ENCODE peak calls at places on chromosomes 1 and 21, in four cellular contexts. H, V, N and K are unnamed samples.

GRCh38 chr1:236685917-236686814 is at the start of gene ACTN2:
- DNase-seq in N (no peak), H (peak), V (peak), K (no peak)

GRCh38 chr1:16088351-16088911 is 15.0 kb upstream of the FAM131C start:
- DNase-seq in H (no peak), V (no peak), N (no peak), K (no peak)

GRCh38 chr1:167330601-167331293 is 110.1 kb downstream of the POU2F1 start:
- DNase-seq in N (peak), V (no peak), H (no peak), K (no peak)

GRCh38 chr1:180027949-180028445 is 73.4 kb downstream of the CEP350 start:
- DNase-seq in H (no peak), V (no peak), N (no peak), K (no peak)

GRCh38 chr1:233613252-233614172 is at the start of gene KCNK1:
- DNase-seq in N (no peak), H (peak), V (peak), K (no peak)

GRCh38 chr21:14826630-14827029 is 238.2 kb downstream of the NRIP1 start:
- DNase-seq in V (no peak), H (no peak), N (peak), K (no peak)

GRCh38 chr1:31689821-31690220 is 14.0 kb downstream of the COL16A1 start:
- DNase-seq in H (no peak), V (no peak), N (no peak), K (no peak)

GRCh38 chr21:45069085-45069484 is 5.3 kb upstream of the ADARB1 start:
- DNase-seq in H (no peak), N (no peak), V (no peak), K (no peak)

GRCh38 chr21:38356898-38357297 is 100.1 kb downstream of the KCNJ15 start:
- DNase-seq in H (no peak), N (no peak), V (no peak), K (no peak)

GRCh38 chr1:22328331-22329170 is 123.1 kb upstream of the ZBTB40 start:
- DNase-seq in H (no peak), N (no peak), V (no peak), K (no peak)

DNA sequence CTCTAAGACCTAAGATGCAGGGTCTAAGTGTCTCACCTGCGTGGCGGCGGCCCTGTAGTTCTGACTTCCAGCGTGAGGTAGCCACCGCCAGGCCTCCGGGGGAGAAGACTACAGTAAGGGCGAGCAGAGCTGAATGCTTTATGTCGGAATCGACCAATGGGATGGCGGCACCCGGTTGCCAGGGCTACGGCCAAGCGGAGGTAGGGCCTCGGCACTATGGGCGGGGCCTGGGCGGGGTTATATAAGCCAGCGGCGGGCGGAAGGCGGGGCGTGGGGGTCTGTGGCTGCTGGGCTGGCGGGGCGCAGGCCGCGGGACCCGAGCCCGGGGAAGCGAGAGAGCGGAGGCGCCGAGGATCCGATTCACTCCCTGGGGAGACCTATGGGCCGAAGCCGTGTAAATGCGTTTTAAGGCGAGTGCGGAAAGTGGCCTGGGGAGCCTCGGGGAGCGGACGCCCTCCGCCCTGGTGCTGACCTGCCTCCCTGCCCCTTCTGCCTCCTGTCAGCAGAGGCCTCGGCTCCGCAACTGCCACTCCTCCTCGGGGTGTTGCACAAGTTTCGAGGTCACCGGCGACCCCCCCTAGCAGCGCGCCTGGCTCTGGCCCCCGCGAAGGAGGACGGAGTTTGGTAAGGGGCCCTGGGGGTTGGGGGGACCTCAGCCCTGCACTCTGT is at the start of gene AZIN2:
- DNase-seq in V (peak), H (peak), N (peak), K (peak)
- TF ChIP-seq ETV6 in V (no peak), H (no peak), N (no peak), K (peak)

DNA sequence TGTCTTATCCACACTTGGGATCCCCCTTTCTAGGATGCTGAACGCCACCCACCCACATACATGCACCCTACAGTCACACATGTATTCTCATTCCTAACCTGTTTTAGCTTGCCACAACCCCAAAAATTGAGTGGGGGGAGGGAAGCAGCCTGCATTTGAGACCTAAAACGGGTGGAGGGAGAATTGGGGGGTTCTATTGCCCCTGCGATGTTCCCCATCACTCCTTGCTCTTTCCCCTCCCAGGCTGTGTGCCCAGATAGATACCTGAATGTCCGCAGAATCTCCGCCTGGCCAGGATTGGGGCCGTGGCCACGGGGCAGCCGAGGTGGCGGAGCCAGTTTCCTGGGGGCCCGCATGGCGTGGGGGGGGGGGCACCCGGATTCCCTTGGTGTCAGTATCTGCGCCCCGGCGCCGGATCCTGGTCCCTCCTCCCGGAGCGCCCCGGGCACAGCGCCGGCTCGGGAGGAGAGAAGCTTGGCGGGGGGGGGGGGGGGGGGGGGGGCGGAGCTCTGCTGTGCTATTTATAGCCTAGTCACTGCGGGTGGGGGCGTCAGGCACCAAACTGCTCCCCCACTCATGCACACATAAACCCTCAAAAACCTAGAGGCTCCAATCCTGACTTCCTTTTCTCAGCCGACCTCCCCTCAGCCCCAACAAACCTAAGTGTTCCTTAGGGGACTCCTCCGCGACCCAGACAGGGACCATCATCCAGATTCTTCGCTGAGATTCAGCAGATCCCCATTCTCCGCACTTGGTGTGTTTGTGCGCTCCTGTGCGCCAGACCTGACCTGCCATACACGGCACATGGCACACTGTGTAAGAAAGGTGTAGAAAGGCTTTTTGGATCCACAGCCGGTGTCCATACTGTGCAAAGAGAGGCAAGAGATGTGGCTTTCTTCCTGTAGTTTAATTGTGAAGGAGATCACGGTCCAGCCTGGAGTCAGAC is 1.9 kb downstream of the ANKRD34A start:
- DNase-seq in H (peak), N (no peak), V (peak), K (no peak)
- TF ChIP-seq ETV6 in H (no peak), N (no peak), V (no peak), K (no peak)

DNA sequence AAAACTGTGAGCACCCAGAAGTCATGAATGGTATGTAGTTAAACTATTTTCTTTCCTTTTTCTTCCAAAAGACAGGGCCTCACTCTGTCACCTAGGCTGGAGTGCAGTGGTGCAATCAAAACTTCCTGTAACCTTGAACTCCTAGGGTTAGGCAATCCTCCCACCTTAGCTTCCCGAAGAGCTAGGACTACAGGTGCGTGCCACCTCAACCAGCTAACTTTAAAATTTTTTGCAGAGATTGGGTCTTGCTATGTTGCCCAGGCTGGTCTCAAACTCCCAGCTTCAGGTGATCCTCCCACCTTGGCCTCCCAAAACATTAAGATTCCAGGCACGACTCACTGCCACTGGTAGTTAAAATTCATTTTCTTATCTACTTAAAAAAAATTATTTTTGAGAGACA is 62.5 kb downstream of the GATAD2B start:
- DNase-seq in H (no peak), V (no peak), N (no peak), K (peak)
- TF ChIP-seq ETV6 in H (no peak), V (no peak), N (no peak), K (no peak)

GRCh38 chr1:209400351-209401220 is 182.9 kb upstream of the CAMK1G start:
- DNase-seq in N (no peak), H (no peak), V (no peak), K (no peak)
- TF ChIP-seq ETV6 in N (no peak), H (no peak), V (no peak), K (no peak)

GRCh38 chr1:183198463-183198862 is 12.4 kb downstream of the LAMC2 start:
- DNase-seq in N (no peak), V (no peak), H (no peak), K (no peak)
- TF ChIP-seq ETV6 in N (no peak), V (no peak), H (no peak), K (no peak)

GRCh38 chr1:3237570-3237969 is 168.6 kb downstream of the PRDM16 start:
- DNase-seq in V (no peak), N (no peak), H (no peak), K (no peak)

GRCh38 chr1:3236955-3237354 is 168.0 kb downstream of the PRDM16 start:
- DNase-seq in N (no peak), V (no peak), H (no peak), K (no peak)

GRCh38 chr1:3235496-3235895 is 166.5 kb downstream of the PRDM16 start:
- DNase-seq in N (no peak), V (no peak), H (no peak), K (no peak)

GRCh38 chr1:3234956-3235355 is 166.0 kb downstream of the PRDM16 start:
- DNase-seq in V (no peak), N (no peak), H (no peak), K (no peak)

GRCh38 chr1:3236361-3236760 is 167.4 kb downstream of the PRDM16 start:
- DNase-seq in H (no peak), V (no peak), N (no peak), K (no peak)
- TF ChIP-seq ETV6 in H (no peak), V (no peak), N (no peak), K (no peak)